ENCODE peak calls at places on chromosome X, in seven cellular contexts. J is kidney, H is H7, S is prostate gland, E is Caco-2, V is colonic mucosa, A is heart right ventricle. F is an unnamed sample.

GRCh38 chrX:155068165-155068564 is 2.8 kb downstream of the CMC4 start:
- DNase-seq in J (peak; percentile 38), V (no peak), H (no peak), E (no peak), A (no peak), S (no peak), F (no peak)

GRCh38 chrX:110000854-110001701 is 1.8 kb upstream of the TMEM164 start:
- DNase-seq in V (no peak), A (no peak), E (no peak), J (no peak), S (no peak), H (no peak), F (no peak)

GRCh38 chrX:15749642-15750610 is 11.9 kb downstream of the CA5B start:
- DNase-seq in J (no peak), H (no peak), V (peak; percentile 38), E (no peak), S (no peak), A (no peak), F (no peak)

GRCh38 chrX:150544222-150544787 is 24.1 kb upstream of the MTM1 start:
- DNase-seq in S (no peak), V (peak; percentile 45), E (no peak), J (no peak), H (peak; percentile 88), A (no peak), F (no peak)

GRCh38 chrX:10197597-10198210 is 40.9 kb downstream of the CLCN4 start:
- DNase-seq in V (no peak), E (no peak), S (no peak), A (no peak), J (no peak), H (no peak), F (no peak)

GRCh38 chrX:26109142-26109541 is 29.0 kb upstream of the MAGEB18 start:
- DNase-seq in A (no peak), J (no peak), H (no peak), V (no peak), E (no peak), S (no peak), F (no peak)

GRCh38 chrX:113868716-113869115 is 715.2 kb upstream of the HTR2C start:
- DNase-seq in J (no peak), S (no peak), V (no peak), E (no peak), H (no peak), A (no peak), F (no peak)

GRCh38 chrX:74231625-74232024 is 72.4 kb upstream of the ZCCHC13 start:
- DNase-seq in S (no peak), V (no peak), J (no peak), A (no peak), E (no peak), H (no peak), F (no peak)

GRCh38 chrX:77446029-77446585 is 1.1 kb upstream of the FGF16 start:
- DNase-seq in A (peak; percentile 15), S (no peak), E (no peak), V (peak; percentile 23), J (peak; percentile 72), H (peak; percentile 69), F (peak; percentile 61)

GRCh38 chrX:574355-574754 is 56.2 kb upstream of the SHOX start:
- DNase-seq in E (no peak), A (no peak), S (no peak), J (no peak), H (no peak), V (no peak), F (no peak)

GRCh38 chrX:45524296-45524695 is 323.6 kb upstream of the DIPK2B start:
- DNase-seq in H (no peak), V (no peak), A (no peak), J (no peak), S (no peak), E (no peak), F (no peak)

GRCh38 chrX:20472148-20472547 is 205.4 kb upstream of the RPS6KA3 start:
- DNase-seq in J (no peak), A (no peak), S (no peak), E (no peak), V (no peak), H (no peak), F (no peak)

GRCh38 chrX:40685352-40685918 is 38.1 kb upstream of the CXorf38 start:
- DNase-seq in S (no peak), H (no peak), E (no peak), J (no peak), V (no peak), A (no peak), F (no peak)

GRCh38 chrX:70979136-70979762 is 48.4 kb upstream of the SLC7A3 start:
- DNase-seq in A (no peak), H (no peak), J (no peak), E (peak; percentile 35), S (no peak), V (no peak), F (no peak)

GRCh38 chrX:107562482-107562881 is 65.8 kb upstream of the PRPS1 start:
- DNase-seq in H (no peak), A (no peak), S (no peak), E (no peak), V (no peak), J (no peak), F (no peak)

GRCh38 chrX:41082783-41083182 is 2.5 kb upstream of the USP9X start:
- DNase-seq in E (no peak), J (no peak), H (no peak), A (no peak), V (no peak), S (no peak), F (no peak)

GRCh38 chrX:32480019-32480418 is 731.3 kb downstream of the DMD start:
- DNase-seq in J (no peak), S (no peak), E (no peak), H (no peak), V (no peak), A (no peak), F (no peak)

GRCh38 chrX:148416931-148417330 is 83.5 kb upstream of the AFF2 start:
- DNase-seq in H (no peak), E (no peak), S (no peak), V (no peak), J (no peak), A (no peak), F (no peak)

GRCh38 chrX:145844886-145845285 is 27.3 kb downstream of the SLITRK2 start:
- DNase-seq in A (no peak), J (no peak), S (no peak), V (no peak), E (no peak), H (no peak), F (no peak)
- H3K36me3 ChIP-seq in A (no peaks in the 10 kb centered on the region), J (no peaks in the 10 kb centered on the region), S (no peaks in the 10 kb centered on the region), V (no peaks in the 10 kb centered on the region), E (no peaks in the 10 kb centered on the region), H (no peaks in the 10 kb centered on the region), F (no peaks in the 10 kb centered on the region)

GRCh38 chrX:153317306-153317705 is 4.3 kb downstream of the PNMA6F start:
- DNase-seq in E (no peak), A (no peak), S (no peak), V (no peak), H (no peak), J (no peak), F (no peak)
- H3K4me3 ChIP-seq in E (no peak overlapping the region), A (no peak overlapping the region), S (no peak overlapping the region), V (no peak overlapping the region), H (no peak overlapping the region), J (no peak overlapping the region), F (no peak overlapping the region)

GRCh38 chrX:103729015-103729414 is 18.3 kb downstream of the TMEM31 start:
- DNase-seq in S (no peak), A (no peak), V (no peak), E (no peak), H (no peak), J (no peak), F (no peak)
- H3K36me3 ChIP-seq in S (no peaks in the 10 kb centered on the region), A (no peaks in the 10 kb centered on the region), V (no peaks in the 10 kb centered on the region), E (no peaks in the 10 kb centered on the region), H (no peaks in the 10 kb centered on the region), J (no peaks in the 10 kb centered on the region), F (no peaks in the 10 kb centered on the region)

GRCh38 chrX:131747173-131747572 is 203.3 kb downstream of the OR13H1 start:
- DNase-seq in S (no peak), V (peak; percentile 85), E (no peak), A (no peak), J (no peak), H (no peak), F (no peak)
- H3K4me3 ChIP-seq in S (no peak overlapping the region), V (peak overlapping the region; percentile 43), E (no peak overlapping the region), A (peak overlapping the region; percentile 49), J (no peak overlapping the region), H (no peak overlapping the region), F (no peak overlapping the region)

DNA sequence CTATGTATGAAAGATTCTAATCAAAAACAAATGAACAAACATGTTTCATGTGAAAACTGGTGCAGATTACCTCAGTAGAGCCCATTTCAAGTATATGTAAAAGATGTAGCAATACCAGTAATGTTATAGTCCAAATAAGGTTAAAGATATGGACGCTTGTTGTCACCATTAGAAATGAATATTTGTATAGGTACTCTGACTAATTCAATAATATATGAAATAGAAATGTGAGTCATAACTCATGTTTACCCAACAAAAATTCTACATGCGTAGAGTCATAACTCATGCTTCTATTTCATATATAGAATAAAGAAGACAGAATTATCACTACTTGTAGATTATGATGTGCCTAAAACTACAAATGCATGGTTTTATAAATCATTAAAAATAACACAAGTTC is 739.1 kb upstream of the DIAPH2 start:
- DNase-seq in V (no peak), H (no peak), E (no peak), A (no peak), J (no peak), S (no peak), F (no peak)
- H3K36me3 ChIP-seq in V (no peaks in the 10 kb centered on the region), H (no peaks in the 10 kb centered on the region), E (no peaks in the 10 kb centered on the region), A (no peaks in the 10 kb centered on the region), J (no peaks in the 10 kb centered on the region), S (no peaks in the 10 kb centered on the region), F (no peaks in the 10 kb centered on the region)

GRCh38 chrX:48914593-48915493 is 3.4 kb upstream of the SLC35A2 start:
- DNase-seq in A (no peak), V (no peak), E (no peak), J (peak; percentile 69), H (no peak), S (no peak), F (no peak)

GRCh38 chrX:48918303-48918643 is 551 bp downstream of the PIM2 start:
- DNase-seq in S (no peak), A (no peak), H (peak; percentile 61), E (no peak), V (no peak), J (no peak), F (no peak)

GRCh38 chrX:48918644-48919340 is at the start of gene PIM2:
- DNase-seq in V (peak; percentile 91), J (peak; percentile 96), E (peak; percentile 95), H (peak; percentile 97), S (peak; percentile 93), A (peak; percentile 85), F (peak; percentile 95)

GRCh38 chrX:48919360-48919821 is 567 bp upstream of the PIM2 start:
- DNase-seq in J (peak; percentile 75), H (peak; percentile 77), A (no peak), V (no peak), S (no peak), E (no peak), F (no peak)

GRCh38 chrX:48917139-48917980 is 1.5 kb downstream of the PIM2 start:
- DNase-seq in V (peak; percentile 91), A (peak; percentile 85), J (peak; percentile 94), E (peak; percentile 88), H (peak; percentile 94), S (peak; percentile 85), F (peak; percentile 90)
- H3K4me3 ChIP-seq in V (peak overlapping the region; percentile 57), A (peak overlapping the region; percentile 68), J (peak overlapping the region; percentile 28), E (peak overlapping the region; percentile 80), H (peak overlapping the region; percentile 87), S (peak overlapping the region; percentile 53), F (peak overlapping the region; percentile 57)